ENCODE peak calls at places on chromosomes 7 and 10, in eight cellular contexts. G is A549, T is mesendoderm, K is neuronal stem cell, V is keratinocyte, A is HCT116, U is IMR-90, P is astrocyte. Z is an unnamed sample.

GRCh38 chr7:73353243-73353642 is 25.3 kb downstream of the FKBP6 start:
- DNase-seq in G (no peak), T (peak; percentile 77), K (no peak), V (no peak), A (no peak), U (no peak), P (no peak), Z (no peak)

GRCh38 chr10:30435068-30435422 is 1.1 kb downstream of the MAP3K8 start:
- DNase-seq in G (no peak), T (peak; percentile 57), K (no peak), V (no peak), A (no peak), U (peak; percentile 52), P (peak; percentile 70), Z (no peak)

GRCh38 chr7:80804581-80804980 is 114.3 kb downstream of the SEMA3C start:
- DNase-seq in G (no peak), T (no peak), K (no peak), V (no peak), A (no peak), U (peak; percentile 38), P (no peak), Z (no peak)

GRCh38 chr7:75623390-75624133 is 115.2 kb downstream of the HIP1 start:
- DNase-seq in G (no peak), T (peak; percentile 64), K (no peak), V (no peak), A (no peak), U (peak; percentile 11), P (no peak), Z (no peak)

GRCh38 chr7:140659727-140660396 is 12.9 kb upstream of the ADCK2 start:
- DNase-seq in G (no peak), T (no peak), K (no peak), V (no peak), A (no peak), U (peak; percentile 71), P (peak; percentile 12), Z (no peak)

GRCh38 chr7:31129067-31129466 is 77.0 kb downstream of the ADCYAP1R1 start:
- DNase-seq in G (no peak), T (peak; percentile 32), K (no peak), V (no peak), A (no peak), U (no peak), P (no peak), Z (no peak)

GRCh38 chr10:107129013-107129412 is 35.5 kb downstream of the SORCS1 start:
- DNase-seq in G (no peak), T (no peak), K (no peak), V (no peak), A (no peak), U (no peak), P (no peak), Z (no peak)

GRCh38 chr10:44958897-44959242 is 732 bp upstream of the RASSF4 start:
- DNase-seq in G (no peak), T (no peak), K (no peak), V (no peak), A (no peak), U (no peak), P (no peak), Z (no peak)

GRCh38 chr7:780056-780455 is 52.2 kb upstream of the SUN1 start:
- DNase-seq in G (no peak), T (no peak), K (no peak), V (no peak), A (no peak), U (no peak), P (no peak), Z (no peak)

GRCh38 chr10:121771957-121772356 is 155.9 kb downstream of the ATE1 start:
- DNase-seq in G (no peak), T (no peak), K (no peak), V (no peak), A (no peak), U (no peak), P (peak; percentile 41), Z (no peak)

GRCh38 chr10:21981118-21981517 is 22.4 kb downstream of the DNAJC1 start:
- DNase-seq in G (no peak), T (no peak), K (no peak), V (no peak), A (no peak), U (no peak), P (no peak), Z (no peak)

GRCh38 chr7:80681272-80681885 is 42.9 kb downstream of the CD36 start:
- DNase-seq in G (peak; percentile 46), T (peak; percentile 7), K (peak; percentile 2), V (no peak), A (peak; percentile 45), U (peak; percentile 35), P (no peak), Z (peak; percentile 21)

GRCh38 chr10:75165684-75166622 is 44.6 kb upstream of the VDAC2 start:
- DNase-seq in G (no peak), T (no peak), K (no peak), V (no peak), A (no peak), U (peak; percentile 9), P (peak; percentile 71), Z (peak; percentile 39)

GRCh38 chr10:24720096-24720495 is 3.6 kb downstream of the ARHGAP21 start:
- DNase-seq in G (no peak), T (no peak), K (no peak), V (no peak), A (no peak), U (no peak), P (no peak), Z (peak; percentile 36)

GRCh38 chr7:7118822-7119221 is 63.5 kb upstream of the C1GALT1 start:
- DNase-seq in G (no peak), T (no peak), K (no peak), V (no peak), A (no peak), U (no peak), P (no peak), Z (no peak)

GRCh38 chr10:8055420-8056349 is 1.2 kb downstream of the GATA3 start:
- DNase-seq in G (no peak), T (no peak), K (peak; percentile 9), V (no peak), A (no peak), U (no peak), P (no peak), Z (peak; percentile 35)

GRCh38 chr7:135862586-135863361 is 114.2 kb upstream of the FAM180A start:
- DNase-seq in G (no peak), T (peak; percentile 85), K (peak; percentile 12), V (no peak), A (no peak), U (no peak), P (peak; percentile 68), Z (peak; percentile 42)

GRCh38 chr7:139568346-139568675 is 44.8 kb downstream of the CLEC2L start:
- DNase-seq in G (no peak), T (no peak), K (no peak), V (no peak), A (no peak), U (no peak), P (no peak), Z (no peak)

GRCh38 chr7:47600199-47601118 is 18.5 kb upstream of the TNS3 start:
- DNase-seq in G (no peak), T (no peak), K (no peak), V (no peak), A (no peak), U (peak; percentile 86), P (peak; percentile 79), Z (peak; percentile 81)
- H3K4me2 ChIP-seq in G (peak overlapping the region; percentile 83), T (no peak overlapping the region), K (no peak overlapping the region), V (peak overlapping the region; percentile 95), A (peak overlapping the region; percentile 51), U (peak overlapping the region; percentile 60), P (peak overlapping the region; percentile 78), Z (peak overlapping the region; percentile 69)

GRCh38 chr10:71235808-71236207 is 23.4 kb downstream of the UNC5B start:
- DNase-seq in G (no peak), T (no peak), K (no peak), V (no peak), A (no peak), U (no peak), P (no peak), Z (no peak)
- H3K4me1 ChIP-seq in G (no peaks in the 10 kb centered on the region), T (peaks cover 53% of the 10 kb centered on the region), K (peaks cover 4% of the 10 kb centered on the region), V (no peaks in the 10 kb centered on the region), A (no peaks in the 10 kb centered on the region), U (peaks cover 17% of the 10 kb centered on the region), P (peaks cover 49% of the 10 kb centered on the region), Z (no peaks in the 10 kb centered on the region)

DNA sequence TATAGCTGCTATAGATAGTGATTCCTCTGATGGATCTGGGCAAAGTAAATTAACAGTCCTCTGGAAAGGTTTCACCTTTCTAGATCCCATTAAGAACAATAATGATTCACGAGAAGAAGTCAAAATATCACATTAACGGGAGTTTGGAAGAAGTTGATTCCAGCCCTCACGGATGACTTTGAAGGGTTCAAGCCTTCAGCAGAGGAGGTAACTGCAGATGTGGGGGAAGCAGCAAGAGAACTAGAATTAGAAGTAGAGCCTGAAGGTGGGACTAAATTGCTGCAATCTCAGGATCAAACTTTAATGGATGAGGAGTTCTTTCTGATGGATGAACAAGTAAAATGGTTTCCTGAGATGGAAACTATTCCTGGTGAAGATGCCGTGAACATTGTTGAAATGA is 42.4 kb upstream of the INPP5A start:
- DNase-seq in G (no peak), T (no peak), K (no peak), V (no peak), A (no peak), U (no peak), P (no peak), Z (no peak)
- H3K4me2 ChIP-seq in G (no peak overlapping the region), T (no peak overlapping the region), K (no peak overlapping the region), V (no peak overlapping the region), A (no peak overlapping the region), U (no peak overlapping the region), P (no peak overlapping the region), Z (no peak overlapping the region)

DNA sequence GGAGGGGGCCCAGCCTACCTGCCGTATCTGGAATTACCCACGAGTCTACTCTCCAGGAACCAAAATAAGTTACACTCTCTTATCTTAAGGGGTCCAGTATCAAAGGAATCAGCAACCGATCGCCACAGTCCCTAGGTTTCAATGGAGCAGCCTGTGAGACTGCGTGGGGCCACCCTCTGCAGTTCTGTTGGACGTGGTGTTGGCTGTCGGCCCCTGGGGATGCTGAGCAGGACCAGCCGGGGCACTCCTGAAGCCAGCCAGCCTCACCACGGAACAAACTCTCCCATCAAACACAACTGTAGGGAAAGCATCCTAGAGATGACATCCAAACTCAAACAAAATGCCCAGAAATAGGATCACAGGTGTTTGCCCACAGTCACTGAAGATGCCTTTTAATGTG is 25.5 kb upstream of the ABLIM1 start:
- DNase-seq in G (no peak), T (no peak), K (no peak), V (no peak), A (no peak), U (no peak), P (no peak), Z (no peak)
- H3K4me1 ChIP-seq in G (peaks cover 77% of the 10 kb centered on the region), T (peaks cover 2% of the 10 kb centered on the region), K (peaks cover 4% of the 10 kb centered on the region), V (peaks cover 56% of the 10 kb centered on the region), A (peaks cover 42% of the 10 kb centered on the region), U (peaks cover 10% of the 10 kb centered on the region), P (peaks cover 43% of the 10 kb centered on the region), Z (peaks cover 42% of the 10 kb centered on the region)